ENCODE peak calls at places on chromosomes 1 and 21, in nine cellular contexts. One of them, this sample, is unnamed.
A peak's percentile ranks its signal among the peaks of the same experiment; 100 is the strongest.

GRCh38 chr21:44872568-44873355 is 728 bp downstream of the PTTG1IP start:
- DNase-seq in NCI-H1105: no peak
- DNase-seq in NB4: peak; percentile 60
- DNase-seq in PC-3: peak; percentile 46
- DNase-seq in C1 segment of cervical spinal cord: no peak
- DNase-seq in chondrocyte: peak; percentile 79
- DNase-seq in CD8-positive, alpha-beta memory T cell: no peak
- DNase-seq in frontal cortex: peak; percentile 52
- DNase-seq in HT1080: peak; percentile 43
- DNase-seq in this sample: no peak

GRCh38 chr1:83734411-83734810 is 264.5 kb downstream of the TTLL7 start:
- DNase-seq in frontal cortex: no peak
- DNase-seq in NCI-H1105: no peak
- DNase-seq in C1 segment of cervical spinal cord: no peak
- DNase-seq in chondrocyte: no peak
- DNase-seq in CD8-positive, alpha-beta memory T cell: no peak
- DNase-seq in NB4: no peak
- DNase-seq in HT1080: no peak
- DNase-seq in PC-3: no peak
- DNase-seq in this sample: no peak

GRCh38 chr1:180157576-180158057 is 2.9 kb downstream of the QSOX1 start:
- DNase-seq in NB4: no peak
- DNase-seq in frontal cortex: no peak
- DNase-seq in PC-3: peak; percentile 91
- DNase-seq in NCI-H1105: peak; percentile 23
- DNase-seq in HT1080: no peak
- DNase-seq in CD8-positive, alpha-beta memory T cell: no peak
- DNase-seq in chondrocyte: no peak
- DNase-seq in C1 segment of cervical spinal cord: no peak
- DNase-seq in this sample: no peak

GRCh38 chr21:32174819-32175218 is 104.0 kb downstream of the MIS18A start:
- DNase-seq in C1 segment of cervical spinal cord: no peak
- DNase-seq in PC-3: no peak
- DNase-seq in NB4: no peak
- DNase-seq in CD8-positive, alpha-beta memory T cell: no peak
- DNase-seq in HT1080: no peak
- DNase-seq in frontal cortex: no peak
- DNase-seq in NCI-H1105: no peak
- DNase-seq in chondrocyte: no peak
- DNase-seq in this sample: no peak

GRCh38 chr1:85617582-85618237 is 37.1 kb downstream of the CCN1 start:
- DNase-seq in PC-3: no peak
- DNase-seq in HT1080: no peak
- DNase-seq in frontal cortex: no peak
- DNase-seq in C1 segment of cervical spinal cord: no peak
- DNase-seq in NCI-H1105: no peak
- DNase-seq in NB4: no peak
- DNase-seq in CD8-positive, alpha-beta memory T cell: no peak
- DNase-seq in chondrocyte: no peak
- DNase-seq in this sample: no peak

GRCh38 chr1:39266269-39266668 is 61.8 kb downstream of the MACF1 start:
- DNase-seq in chondrocyte: no peak
- DNase-seq in HT1080: peak; percentile 24
- DNase-seq in NCI-H1105: no peak
- DNase-seq in NB4: peak; percentile 24
- DNase-seq in PC-3: peak; percentile 20
- DNase-seq in CD8-positive, alpha-beta memory T cell: no peak
- DNase-seq in frontal cortex: no peak
- DNase-seq in C1 segment of cervical spinal cord: no peak
- DNase-seq in this sample: no peak

GRCh38 chr1:224815647-224816046 is 113.8 kb upstream of the DNAH14 start:
- DNase-seq in frontal cortex: no peak
- DNase-seq in NCI-H1105: no peak
- DNase-seq in PC-3: no peak
- DNase-seq in NB4: no peak
- DNase-seq in C1 segment of cervical spinal cord: no peak
- DNase-seq in HT1080: no peak
- DNase-seq in chondrocyte: no peak
- DNase-seq in CD8-positive, alpha-beta memory T cell: no peak
- DNase-seq in this sample: no peak

GRCh38 chr1:46991083-46991923 is 32.2 kb upstream of the CYP4X1 start:
- DNase-seq in NB4: peak; percentile 17
- DNase-seq in CD8-positive, alpha-beta memory T cell: no peak
- DNase-seq in HT1080: peak; percentile 3
- DNase-seq in frontal cortex: no peak
- DNase-seq in chondrocyte: no peak
- DNase-seq in C1 segment of cervical spinal cord: no peak
- DNase-seq in PC-3: peak; percentile 63
- DNase-seq in NCI-H1105: no peak
- DNase-seq in this sample: no peak